ENCODE peak calls at places on chromosome 21, in six cellular contexts. One of them, this sample, is unnamed. For H3K36me3, the result is how much of the 10 kb centered on the place peaks cover.

GRCh38 chr21:16124397-16125130 is 394.8 kb downstream of the USP25 start:
- DNase-seq in sigmoid colon: no peak
- DNase-seq in left lung: no peak
- DNase-seq in IMR-90: peak
- DNase-seq in breast epithelium: no peak
- DNase-seq in body of pancreas: no peak
- DNase-seq in this sample: no peak

GRCh38 chr21:37593015-37593414 is 226.4 kb downstream of the DYRK1A start:
- DNase-seq in sigmoid colon: no peak
- DNase-seq in left lung: no peak
- DNase-seq in IMR-90: no peak
- DNase-seq in breast epithelium: no peak
- DNase-seq in body of pancreas: no peak
- DNase-seq in this sample: no peak

GRCh38 chr21:45297869-45298268 is 10.2 kb upstream of the POFUT2 start:
- DNase-seq in sigmoid colon: peak
- DNase-seq in left lung: no peak
- DNase-seq in IMR-90: no peak
- DNase-seq in breast epithelium: no peak
- DNase-seq in body of pancreas: no peak
- DNase-seq in this sample: no peak

GRCh38 chr21:41091561-41091960 is 76.4 kb upstream of the BACE2 start:
- DNase-seq in sigmoid colon: no peak
- DNase-seq in left lung: no peak
- DNase-seq in IMR-90: no peak
- DNase-seq in breast epithelium: no peak
- DNase-seq in body of pancreas: no peak
- DNase-seq in this sample: no peak

GRCh38 chr21:30044447-30045064 is 104.8 kb upstream of the GRIK1 start:
- DNase-seq in sigmoid colon: no peak
- DNase-seq in left lung: no peak
- DNase-seq in IMR-90: peak
- DNase-seq in breast epithelium: no peak
- DNase-seq in body of pancreas: peak
- DNase-seq in this sample: no peak

GRCh38 chr21:31298618-31299269 is 45.3 kb downstream of the TIAM1 start:
- DNase-seq in sigmoid colon: no peak
- DNase-seq in left lung: no peak
- DNase-seq in IMR-90: no peak
- DNase-seq in breast epithelium: no peak
- DNase-seq in body of pancreas: no peak
- DNase-seq in this sample: no peak

GRCh38 chr21:41653944-41654625 is 112.8 kb downstream of the RIPK4 start:
- DNase-seq in sigmoid colon: no peak
- DNase-seq in left lung: no peak
- DNase-seq in IMR-90: peak
- DNase-seq in breast epithelium: no peak
- DNase-seq in body of pancreas: no peak
- DNase-seq in this sample: no peak

GRCh38 chr21:29185172-29185571 is 54.7 kb downstream of the MAP3K7CL start:
- DNase-seq in sigmoid colon: no peak
- DNase-seq in left lung: no peak
- DNase-seq in IMR-90: peak
- DNase-seq in breast epithelium: no peak
- DNase-seq in body of pancreas: no peak
- DNase-seq in this sample: no peak

GRCh38 chr21:32315511-32316362 is 17.1 kb downstream of the MRAP start:
- DNase-seq in sigmoid colon: no peak
- DNase-seq in left lung: no peak
- DNase-seq in IMR-90: no peak
- DNase-seq in breast epithelium: no peak
- DNase-seq in body of pancreas: no peak
- DNase-seq in this sample: no peak

GRCh38 chr21:41802185-41802584 is 35.3 kb upstream of the RIPK4 start:
- DNase-seq in sigmoid colon: no peak
- DNase-seq in left lung: no peak
- DNase-seq in IMR-90: no peak
- DNase-seq in breast epithelium: no peak
- DNase-seq in body of pancreas: no peak
- DNase-seq in this sample: no peak

GRCh38 chr21:34029724-34030528 is 43.5 kb upstream of the MRPS6 start:
- DNase-seq in sigmoid colon: no peak
- DNase-seq in left lung: no peak
- DNase-seq in IMR-90: peak
- DNase-seq in breast epithelium: no peak
- DNase-seq in body of pancreas: peak
- DNase-seq in this sample: no peak

GRCh38 chr21:41825216-41825615 is 53.9 kb downstream of the PRDM15 start:
- DNase-seq in sigmoid colon: no peak
- DNase-seq in left lung: no peak
- DNase-seq in IMR-90: no peak
- DNase-seq in breast epithelium: no peak
- DNase-seq in body of pancreas: no peak
- DNase-seq in this sample: no peak

GRCh38 chr21:42309753-42310213 is 5.4 kb downstream of the TFF3 start:
- DNase-seq in sigmoid colon: peak
- DNase-seq in left lung: peak
- DNase-seq in IMR-90: peak
- DNase-seq in breast epithelium: no peak
- DNase-seq in body of pancreas: peak
- DNase-seq in this sample: peak

GRCh38 chr21:42056996-42057689 is 14.0 kb upstream of the UMODL1 start:
- DNase-seq in sigmoid colon: no peak
- DNase-seq in left lung: peak
- DNase-seq in IMR-90: peak
- DNase-seq in breast epithelium: peak
- DNase-seq in body of pancreas: peak
- DNase-seq in this sample: no peak

GRCh38 chr21:46269466-46269865 is 15.9 kb downstream of the MCM3AP start:
- DNase-seq in sigmoid colon: no peak
- DNase-seq in left lung: no peak
- DNase-seq in IMR-90: no peak
- DNase-seq in breast epithelium: no peak
- DNase-seq in body of pancreas: no peak
- DNase-seq in this sample: no peak

GRCh38 chr21:29005696-29006095 is 13.0 kb upstream of the LTN1 start:
- DNase-seq in sigmoid colon: no peak
- DNase-seq in left lung: no peak
- DNase-seq in IMR-90: peak
- DNase-seq in breast epithelium: no peak
- DNase-seq in body of pancreas: no peak
- DNase-seq in this sample: no peak

GRCh38 chr21:34886554-34887385 is 162.3 kb downstream of the RUNX1 start:
- DNase-seq in sigmoid colon: peak
- DNase-seq in left lung: peak
- DNase-seq in IMR-90: no peak
- DNase-seq in breast epithelium: no peak
- DNase-seq in body of pancreas: peak
- DNase-seq in this sample: peak

GRCh38 chr21:30206551-30207251 is 9.2 kb downstream of the CLDN8 start:
- DNase-seq in sigmoid colon: no peak
- DNase-seq in left lung: no peak
- DNase-seq in IMR-90: no peak
- DNase-seq in breast epithelium: no peak
- DNase-seq in body of pancreas: no peak
- DNase-seq in this sample: no peak

GRCh38 chr21:20999567-21000169 is 1.5 kb downstream of the NCAM2 start:
- DNase-seq in sigmoid colon: no peak
- DNase-seq in left lung: no peak
- DNase-seq in IMR-90: peak
- DNase-seq in breast epithelium: no peak
- DNase-seq in body of pancreas: peak
- DNase-seq in this sample: no peak

GRCh38 chr21:42671778-42672593 is 18.6 kb downstream of the PDE9A start:
- DNase-seq in sigmoid colon: no peak
- DNase-seq in left lung: no peak
- DNase-seq in IMR-90: no peak
- DNase-seq in breast epithelium: no peak
- DNase-seq in body of pancreas: no peak
- DNase-seq in this sample: no peak

GRCh38 chr21:37511848-37512247 is 145.3 kb downstream of the DYRK1A start:
- DNase-seq in sigmoid colon: no peak
- DNase-seq in left lung: no peak
- DNase-seq in IMR-90: no peak
- DNase-seq in breast epithelium: no peak
- DNase-seq in body of pancreas: no peak
- DNase-seq in this sample: no peak

GRCh38 chr21:15742052-15742451 is 12.3 kb downstream of the USP25 start:
- DNase-seq in sigmoid colon: no peak
- DNase-seq in left lung: no peak
- DNase-seq in IMR-90: peak
- DNase-seq in breast epithelium: no peak
- DNase-seq in body of pancreas: no peak
- DNase-seq in this sample: no peak

GRCh38 chr21:33428669-33429068 is 25.5 kb downstream of the IFNGR2 start:
- DNase-seq in sigmoid colon: no peak
- DNase-seq in left lung: peak
- DNase-seq in IMR-90: no peak
- DNase-seq in breast epithelium: peak
- DNase-seq in body of pancreas: no peak
- DNase-seq in this sample: no peak

DNA sequence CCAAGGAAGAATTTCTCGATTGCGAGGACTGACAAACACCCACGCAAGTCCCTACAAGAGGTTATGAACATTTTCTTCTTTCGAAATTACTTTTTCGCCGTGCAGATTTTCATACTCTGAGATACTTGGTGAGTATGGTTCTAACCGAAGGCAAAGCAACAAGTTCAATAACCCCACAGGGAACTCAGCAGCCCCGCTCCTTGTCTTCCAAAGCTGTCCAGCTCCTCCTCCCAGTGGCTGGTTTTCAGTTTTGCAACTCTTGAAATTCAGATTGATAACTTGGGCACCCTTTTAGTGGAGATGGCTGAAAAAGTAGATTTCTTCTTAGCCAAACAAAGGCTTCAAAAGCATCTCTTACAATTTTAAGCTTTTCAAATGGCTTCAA is 154.4 kb downstream of the SETD4 start:
- DNase-seq in sigmoid colon: no peak
- DNase-seq in left lung: no peak
- DNase-seq in IMR-90: no peak
- DNase-seq in breast epithelium: no peak
- DNase-seq in body of pancreas: no peak
- DNase-seq in this sample: no peak
- TF ChIP-seq CTCF in sigmoid colon: no peak
- TF ChIP-seq CTCF in left lung: no peak
- TF ChIP-seq CTCF in IMR-90: no peak
- TF ChIP-seq CTCF in breast epithelium: no peak
- TF ChIP-seq CTCF in body of pancreas: no peak
- TF ChIP-seq CTCF in this sample: no peak

DNA sequence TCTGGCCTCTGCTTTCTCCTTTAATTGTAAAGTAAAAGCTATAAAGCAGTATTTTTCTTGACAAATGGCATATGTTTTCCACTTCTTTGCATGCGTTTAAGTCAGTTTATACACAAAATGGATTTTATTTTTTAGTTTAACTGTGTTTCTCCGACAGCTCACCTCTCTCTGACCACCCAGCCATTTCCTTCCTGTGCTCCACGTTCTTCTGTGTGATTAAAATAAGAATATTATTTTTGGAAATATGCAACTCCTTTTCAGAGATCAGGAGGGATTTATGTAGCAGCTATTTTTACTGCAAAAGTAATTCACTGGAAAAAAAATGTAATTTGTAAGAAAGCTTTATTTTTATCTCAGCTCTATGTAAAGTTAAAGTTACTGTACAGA is 18.0 kb downstream of the ETS2 start:
- DNase-seq in sigmoid colon: no peak
- DNase-seq in left lung: no peak
- DNase-seq in IMR-90: no peak
- DNase-seq in breast epithelium: no peak
- DNase-seq in body of pancreas: no peak
- DNase-seq in this sample: no peak
- H3K36me3 ChIP-seq in sigmoid colon: under half
- H3K36me3 ChIP-seq in left lung: half or more
- H3K36me3 ChIP-seq in IMR-90: under half
- H3K36me3 ChIP-seq in breast epithelium: under half
- H3K36me3 ChIP-seq in body of pancreas: under half
- H3K36me3 ChIP-seq in this sample: under half

GRCh38 chr21:25708467-25709065 is 26.1 kb downstream of the ATP5PF start:
- DNase-seq in sigmoid colon: no peak
- DNase-seq in left lung: no peak
- DNase-seq in IMR-90: peak
- DNase-seq in breast epithelium: no peak
- DNase-seq in body of pancreas: no peak
- DNase-seq in this sample: peak
- TF ChIP-seq CTCF in sigmoid colon: peak
- TF ChIP-seq CTCF in left lung: peak
- TF ChIP-seq CTCF in IMR-90: peak
- TF ChIP-seq CTCF in breast epithelium: peak
- TF ChIP-seq CTCF in body of pancreas: peak
- TF ChIP-seq CTCF in this sample: peak

DNA sequence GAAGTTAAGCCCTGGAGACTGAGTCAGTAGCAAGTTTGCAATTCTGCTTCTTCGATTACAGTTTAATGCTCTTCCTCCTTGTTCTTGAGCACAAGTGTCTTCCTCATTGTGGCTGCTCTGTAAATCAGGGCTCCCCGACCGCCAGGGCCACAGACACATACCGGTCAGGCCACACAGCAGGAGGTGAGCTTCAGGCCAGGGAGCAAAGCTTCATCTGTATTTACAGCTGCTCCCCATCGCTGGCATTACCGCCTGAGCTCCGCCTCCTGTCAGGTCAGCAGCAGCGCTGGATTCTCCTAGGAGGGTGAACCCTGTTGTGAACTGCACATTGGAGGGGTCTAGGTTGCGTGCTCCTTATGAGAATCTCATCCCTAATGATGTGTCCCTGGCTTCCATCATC is 1.7 kb upstream of the TRAPPC10 start:
- DNase-seq in sigmoid colon: no peak
- DNase-seq in left lung: no peak
- DNase-seq in IMR-90: no peak
- DNase-seq in breast epithelium: no peak
- DNase-seq in body of pancreas: no peak
- DNase-seq in this sample: no peak
- H3K36me3 ChIP-seq in sigmoid colon: under half
- H3K36me3 ChIP-seq in left lung: under half
- H3K36me3 ChIP-seq in IMR-90: under half
- H3K36me3 ChIP-seq in breast epithelium: under half
- H3K36me3 ChIP-seq in body of pancreas: under half
- H3K36me3 ChIP-seq in this sample: under half